ENCODE peak calls at places on chromosomes 5 and 9, in seven cellular contexts. B is breast epithelium, F is stomach, X is transverse colon, Y is HepG2, G is upper lobe of left lung, H is HCT116. A is an unnamed sample.
A peak's percentile ranks its signal among the peaks of the same experiment; 100 is the strongest.

GRCh38 chr5:73272351-73272750 is 99.4 kb downstream of the TMEM174 start:
- DNase-seq in X (no peak), F (no peak), Y (no peak), B (no peak), G (no peak), H (no peak), A (no peak)

GRCh38 chr5:124477577-124477976 is 268.9 kb downstream of the ZNF608 start:
- DNase-seq in X (no peak), Y (no peak), H (no peak), G (no peak), B (no peak), F (no peak), A (no peak)

GRCh38 chr5:132096904-132097303 is 23.3 kb downstream of the CSF2 start:
- DNase-seq in G (no peak), H (no peak), B (no peak), X (no peak), Y (no peak), F (no peak), A (no peak)

GRCh38 chr9:98906273-98907040 is 37.2 kb upstream of the COL15A1 start:
- DNase-seq in G (peak; percentile 36), F (no peak), Y (no peak), X (no peak), H (no peak), B (no peak), A (no peak)

GRCh38 chr9:20593551-20593950 is 28.7 kb downstream of the MLLT3 start:
- DNase-seq in H (no peak), Y (no peak), F (no peak), G (no peak), X (no peak), B (no peak), A (no peak)

GRCh38 chr5:66307647-66308257 is 163.7 kb downstream of the SREK1 start:
- DNase-seq in B (no peak), G (no peak), H (peak; percentile 56), F (no peak), Y (peak; percentile 61), X (no peak), A (no peak)

GRCh38 chr9:6696178-6696577 is 50.6 kb upstream of the GLDC start:
- DNase-seq in G (no peak), X (no peak), F (no peak), B (no peak), Y (no peak), H (no peak), A (no peak)

GRCh38 chr5:147188200-147189108 is 46.4 kb upstream of the STK32A start:
- DNase-seq in X (peak; percentile 18), Y (peak; percentile 66), B (no peak), H (peak; percentile 42), F (peak; percentile 51), G (no peak), A (no peak)

GRCh38 chr9:68844623-68845612 is 139.9 kb downstream of the PIP5K1B start:
- DNase-seq in G (no peak), Y (peak; percentile 25), B (no peak), F (peak; percentile 38), H (peak; percentile 16), X (peak; percentile 51), A (no peak)

GRCh38 chr5:111857633-111858032 is 100.6 kb upstream of the NREP start:
- DNase-seq in G (no peak), B (no peak), X (no peak), H (no peak), F (no peak), Y (no peak), A (no peak)

GRCh38 chr5:111859031-111859430 is 102.0 kb upstream of the NREP start:
- DNase-seq in G (no peak), F (no peak), X (no peak), H (no peak), B (no peak), Y (no peak), A (no peak)

GRCh38 chr5:111863801-111864200 is 106.8 kb upstream of the NREP start:
- DNase-seq in F (no peak), Y (no peak), G (no peak), X (no peak), H (no peak), B (no peak), A (no peak)

GRCh38 chr5:111857067-111857466 is 100.1 kb upstream of the NREP start:
- DNase-seq in G (no peak), F (peak; percentile 34), Y (no peak), H (no peak), X (no peak), B (no peak), A (no peak)

DNA sequence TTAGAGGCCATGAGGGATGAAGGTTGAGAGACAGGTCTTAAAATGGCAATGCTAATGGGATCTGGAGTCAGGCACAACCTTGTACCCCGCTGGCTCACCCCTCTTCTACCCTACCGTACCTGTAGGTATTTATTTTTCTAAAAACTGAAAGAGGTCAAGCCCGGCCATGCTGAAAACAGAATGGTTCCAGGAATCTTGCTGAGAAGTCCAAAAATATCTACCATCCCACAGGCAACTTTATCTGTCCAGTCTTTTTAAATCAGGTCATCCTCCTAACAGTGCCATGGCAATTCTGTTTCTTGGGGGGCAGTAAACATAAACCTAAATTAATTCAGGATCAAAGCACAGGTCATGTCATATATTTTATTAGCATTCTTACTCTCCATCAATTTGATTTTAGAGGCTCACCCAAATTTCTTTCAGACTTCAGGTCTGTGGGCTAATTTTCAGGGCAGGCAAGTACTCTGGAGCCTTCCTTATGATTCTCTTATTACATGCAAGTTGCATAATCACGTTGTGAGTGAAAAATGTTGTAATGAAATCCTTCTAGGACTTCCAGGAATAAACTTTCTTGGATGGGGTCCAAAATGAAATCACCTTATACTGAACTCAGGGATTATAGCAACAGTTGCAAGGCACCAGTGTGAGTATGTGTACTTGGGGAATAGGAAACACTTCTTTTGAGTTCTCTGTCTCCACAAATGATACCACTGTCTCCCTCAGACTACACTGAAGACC is 102.7 kb upstream of the NREP start:
- DNase-seq in G (no peak), H (no peak), F (no peak), X (no peak), Y (no peak), B (no peak), A (no peak)
- TF ChIP-seq POLR2AphosphoS5 in G (no peak), H (no peak), F (no peak), X (no peak), Y (no peak), B (no peak), A (no peak)

GRCh38 chr9:137303893-137304382 is 1.9 kb upstream of the NRARP start:
- DNase-seq in G (peak; percentile 85), H (no peak), X (no peak), B (no peak), Y (no peak), F (no peak), A (no peak)

GRCh38 chr9:137304383-137305059 is 2.5 kb upstream of the NRARP start:
- DNase-seq in B (no peak), X (no peak), F (no peak), H (no peak), G (peak; percentile 65), Y (no peak), A (no peak)

GRCh38 chr9:137305788-137306545 is 3.9 kb upstream of the NRARP start:
- DNase-seq in X (no peak), G (peak; percentile 70), B (peak; percentile 50), F (no peak), Y (no peak), H (no peak), A (no peak)

GRCh38 chr9:137306546-137307254 is 4.6 kb upstream of the NRARP start:
- DNase-seq in G (peak; percentile 85), H (no peak), B (peak; percentile 55), F (no peak), X (no peak), Y (no peak), A (no peak)

GRCh38 chr9:137305060-137305787 is 3.2 kb upstream of the NRARP start:
- DNase-seq in F (peak; percentile 69), X (peak; percentile 86), G (peak; percentile 92), H (no peak), Y (no peak), B (peak; percentile 76), A (no peak)
- TF ChIP-seq POLR2A in F (no peak), X (peak; percentile 76), G (no peak), H (no peak), Y (no peak), B (no peak), A (no peak)

DNA sequence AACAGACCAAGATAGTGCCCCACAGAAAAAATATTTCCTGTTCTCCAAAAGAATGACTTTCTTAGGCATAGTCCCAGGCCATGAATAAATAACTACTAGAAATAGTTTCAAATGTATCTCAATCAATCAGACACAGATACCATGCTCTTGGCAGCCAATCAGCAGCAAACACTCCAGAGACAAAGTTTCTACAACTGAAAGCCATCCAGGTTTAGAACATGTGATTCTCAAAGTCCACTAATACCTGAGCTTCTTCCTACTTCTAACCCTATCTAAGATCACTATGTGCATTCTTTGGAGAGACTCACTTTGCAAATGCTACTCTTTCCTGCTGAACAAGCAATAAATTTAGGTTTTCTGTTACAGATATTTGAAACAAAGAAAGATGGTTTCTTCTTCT is 425.8 kb upstream of the GRIN3A start:
- DNase-seq in H (no peak), B (no peak), X (no peak), F (no peak), G (no peak), Y (no peak), A (no peak)
- H3K9me3 ChIP-seq in H (peaks cover 9% of the 10 kb centered on the region), B (no peaks in the 10 kb centered on the region), X (no peaks in the 10 kb centered on the region), F (no peaks in the 10 kb centered on the region), G (no peaks in the 10 kb centered on the region), Y (no peaks in the 10 kb centered on the region), A (no peaks in the 10 kb centered on the region)

GRCh38 chr5:139651502-139651862 is 3.3 kb downstream of the CXXC5 start:
- DNase-seq in Y (no peak), X (no peak), B (no peak), G (no peak), H (no peak), F (no peak), A (no peak)

GRCh38 chr5:139650031-139650688 is 2.0 kb downstream of the CXXC5 start:
- DNase-seq in H (no peak), B (no peak), G (peak; percentile 91), X (peak; percentile 55), Y (no peak), F (peak; percentile 56), A (no peak)

GRCh38 chr5:139651863-139652787 is 4.0 kb downstream of the CXXC5 start:
- DNase-seq in Y (no peak), B (no peak), H (no peak), F (peak; percentile 86), X (peak; percentile 87), G (peak; percentile 92), A (no peak)

GRCh38 chr5:139649082-139649991 is 1.2 kb downstream of the CXXC5 start:
- DNase-seq in X (peak; percentile 32), Y (no peak), F (no peak), G (peak; percentile 89), B (peak; percentile 51), H (no peak), A (no peak)

DNA sequence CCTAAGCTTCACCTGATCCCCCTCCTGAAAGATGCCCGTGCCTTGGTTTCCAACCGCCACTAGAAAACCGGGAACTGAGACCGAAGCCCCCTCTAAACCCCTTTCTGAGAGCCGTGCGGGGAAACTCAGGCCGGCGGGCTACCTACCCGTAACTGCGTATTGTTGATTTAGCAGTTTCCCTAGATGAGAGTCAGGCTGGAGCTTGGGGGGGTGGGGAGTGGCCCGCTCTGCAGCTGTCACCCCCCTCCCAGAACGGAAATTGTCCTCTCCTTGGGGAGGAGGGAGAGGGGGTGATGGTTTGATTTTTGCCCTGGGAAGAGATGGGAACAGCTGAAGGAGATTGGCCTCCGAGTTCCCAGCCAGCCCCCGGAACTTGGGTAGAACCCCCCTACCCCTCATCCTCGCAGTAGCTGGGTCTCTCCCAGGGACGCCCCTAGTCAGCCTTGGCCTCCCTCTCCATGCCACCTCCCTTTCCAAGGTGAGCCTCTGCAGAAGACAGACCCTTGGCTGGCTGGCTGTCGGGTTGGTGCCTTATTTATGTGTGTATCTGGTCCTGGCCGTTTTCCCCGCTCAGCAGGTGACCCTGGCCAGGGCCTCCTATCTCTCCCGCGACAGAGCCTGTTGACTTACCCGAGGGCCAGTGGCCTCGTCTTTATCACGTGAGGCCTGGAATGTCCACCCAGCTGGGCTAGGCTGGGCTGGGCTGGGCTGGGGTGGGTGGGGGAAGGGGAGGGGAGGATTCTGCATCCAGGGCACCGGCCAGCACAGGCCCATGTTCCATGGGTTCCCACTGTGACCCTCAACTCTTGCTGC is 2.7 kb downstream of the CXXC5 start:
- DNase-seq in F (peak; percentile 85), X (peak; percentile 47), B (no peak), Y (peak; percentile 87), H (no peak), G (no peak), A (no peak)
- TF ChIP-seq POLR2AphosphoS5 in F (peak; percentile 76), X (no peak), B (no peak), Y (peak; percentile 12), H (no peak), G (no peak), A (peak; percentile 78)

A was measured in vagina.